ENCODE peak calls at places on chromosomes 2 and 18, in eight cellular contexts. U, E, S, B, Y, X, N and M are unnamed samples.
A peak's percentile ranks its signal among the peaks of the same experiment; 100 is the strongest.

GRCh38 chr2:6982934-6983589 is 65.8 kb downstream of the RNF144A start:
- DNase-seq in B (no peak), E (no peak), Y (no peak), N (no peak), X (no peak), S (no peak), U (no peak), M (no peak)

GRCh38 chr18:5585653-5586052 is 41.9 kb upstream of the EPB41L3 start:
- DNase-seq in E (no peak), Y (no peak), N (no peak), U (no peak), B (no peak), X (no peak), S (no peak), M (no peak)

GRCh38 chr2:102271844-102272243 is 39.5 kb upstream of the IL1RL1 start:
- DNase-seq in B (no peak), U (no peak), N (no peak), E (no peak), Y (no peak), S (no peak), X (no peak), M (no peak)

GRCh38 chr2:138829326-138829725 is 49.1 kb upstream of the NXPH2 start:
- DNase-seq in X (peak; percentile 50), U (no peak), N (peak; percentile 91), E (no peak), B (peak; percentile 78), S (no peak), Y (no peak), M (no peak)

GRCh38 chr2:176126929-176127768 is 2.4 kb upstream of the HOXD8 start:
- DNase-seq in X (peak; percentile 79), E (no peak), Y (peak; percentile 74), N (peak; percentile 83), S (peak; percentile 30), B (peak; percentile 65), U (no peak), M (peak; percentile 55)

GRCh38 chr2:233822781-233823730 is 31.3 kb downstream of the HJURP start:
- DNase-seq in S (no peak), N (peak; percentile 21), E (no peak), X (no peak), Y (peak; percentile 7), U (no peak), B (no peak), M (no peak)

GRCh38 chr2:218383892-218384519 is 1.9 kb downstream of the SLC11A1 start:
- DNase-seq in B (no peak), S (no peak), X (no peak), Y (no peak), E (peak; percentile 73), U (peak; percentile 53), N (no peak), M (no peak)

GRCh38 chr2:236702693-236703092 is 133.1 kb downstream of the ACKR3 start:
- DNase-seq in E (no peak), Y (peak; percentile 35), S (peak; percentile 92), N (no peak), X (no peak), U (no peak), B (no peak), M (no peak)

GRCh38 chr2:174597347-174598047 is at the start of gene WIPF1:
- DNase-seq in U (no peak), B (peak; percentile 90), X (peak; percentile 68), S (no peak), N (no peak), Y (no peak), E (no peak), M (no peak)

GRCh38 chr18:47595816-47596501 is 334.5 kb downstream of the SMAD2 start:
- DNase-seq in S (no peak), Y (no peak), N (peak; percentile 84), B (no peak), X (no peak), E (no peak), U (no peak), M (no peak)

GRCh38 chr2:44237221-44237620 is 38.1 kb upstream of the SLC3A1 start:
- DNase-seq in U (no peak), N (no peak), E (no peak), S (no peak), B (peak; percentile 79), Y (no peak), X (peak; percentile 54), M (no peak)

GRCh38 chr18:111292-112014 is 46.9 kb upstream of the USP14 start:
- DNase-seq in S (peak; percentile 79), U (peak; percentile 87), Y (peak; percentile 75), N (peak; percentile 85), E (peak; percentile 89), X (peak; percentile 88), B (peak; percentile 78), M (peak; percentile 59)

GRCh38 chr2:187989925-187990623 is 301.6 kb upstream of the GULP1 start:
- DNase-seq in U (no peak), X (no peak), Y (no peak), N (peak; percentile 67), E (no peak), S (no peak), B (peak; percentile 15), M (no peak)

GRCh38 chr2:241507430-241508239 is 749 bp downstream of the STK25 start:
- DNase-seq in U (peak; percentile 76), E (peak; percentile 91), X (peak; percentile 55), N (peak; percentile 81), Y (peak; percentile 47), S (peak; percentile 62), B (peak; percentile 21), M (no peak)

GRCh38 chr18:23422751-23423418 is 30.2 kb upstream of the RIOK3 start:
- DNase-seq in B (no peak), X (no peak), S (no peak), Y (peak; percentile 57), U (peak; percentile 67), N (no peak), E (peak; percentile 83), M (peak; percentile 65)

GRCh38 chr2:54595999-54596903 is 127.2 kb upstream of the EML6 start:
- DNase-seq in N (no peak), E (no peak), U (no peak), S (no peak), X (no peak), B (no peak), Y (no peak), M (no peak)

GRCh38 chr2:31987454-31987853 is 23.4 kb downstream of the MEMO1 start:
- DNase-seq in E (no peak), N (no peak), S (no peak), B (no peak), U (no peak), X (no peak), Y (no peak), M (no peak)

GRCh38 chr18:3367491-3368091 is 82.4 kb upstream of the TGIF1 start:
- DNase-seq in X (no peak), N (no peak), S (no peak), B (no peak), Y (no peak), U (no peak), E (no peak), M (no peak)

GRCh38 chr18:23853448-23854210 is 160.9 kb upstream of the TTC39C start:
- DNase-seq in U (no peak), N (no peak), X (no peak), B (no peak), Y (no peak), S (no peak), E (no peak), M (no peak)

GRCh38 chr18:11849845-11850747 is 1.1 kb upstream of the CHMP1B start:
- DNase-seq in Y (peak; percentile 63), N (peak; percentile 69), X (peak; percentile 69), B (peak; percentile 34), U (peak; percentile 77), E (peak; percentile 82), S (peak; percentile 39), M (peak; percentile 73)

GRCh38 chr2:169136885-169137534 is 67.6 kb downstream of the DHRS9 start:
- DNase-seq in N (peak; percentile 81), U (peak; percentile 75), X (no peak), Y (no peak), S (no peak), E (no peak), B (no peak), M (no peak)

GRCh38 chr2:143110759-143111428 is 18.3 kb upstream of the ARHGAP15 start:
- DNase-seq in U (no peak), E (peak; percentile 72), S (peak; percentile 12), Y (peak; percentile 64), X (peak; percentile 78), N (peak; percentile 83), B (peak; percentile 74), M (peak; percentile 64)

GRCh38 chr18:2871111-2871720 is 24.4 kb downstream of the EMILIN2 start:
- DNase-seq in B (no peak), Y (no peak), E (no peak), N (no peak), X (no peak), S (no peak), U (no peak), M (no peak)

GRCh38 chr2:223494496-223494895 is 107.7 kb downstream of the SCG2 start:
- DNase-seq in E (no peak), X (no peak), S (no peak), B (no peak), U (no peak), N (no peak), Y (no peak), M (no peak)
- H3K9me3 ChIP-seq in E (no peaks in the 10 kb centered on the region), X (no peaks in the 10 kb centered on the region), S (no peaks in the 10 kb centered on the region), B (no peaks in the 10 kb centered on the region), U (no peaks in the 10 kb centered on the region), N (peaks cover 5% of the 10 kb centered on the region), Y (no peaks in the 10 kb centered on the region), M (no peaks in the 10 kb centered on the region)

DNA sequence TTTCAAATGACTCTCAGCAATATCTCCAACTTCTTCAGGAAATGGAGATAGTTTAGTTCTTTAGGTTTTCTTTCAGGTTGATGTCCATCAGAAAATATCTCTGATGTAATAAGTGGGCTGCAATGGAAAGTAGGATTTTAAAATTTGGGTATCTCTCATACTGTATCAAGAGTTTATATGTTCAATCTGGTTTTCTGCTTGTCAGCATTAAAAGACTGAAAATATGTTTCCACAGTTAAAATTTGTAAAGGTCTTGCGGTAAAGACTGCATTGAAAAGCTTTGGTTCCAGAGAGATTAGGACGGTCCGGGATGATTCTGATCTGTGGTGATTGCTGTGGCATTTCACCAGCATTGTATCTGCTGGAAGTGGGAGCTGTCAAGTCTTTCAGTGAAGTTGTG is 83.2 kb downstream of the LYPD1 start:
- DNase-seq in Y (no peak), B (no peak), S (no peak), N (no peak), X (no peak), E (no peak), U (no peak), M (no peak)
- H3K9me3 ChIP-seq in Y (no peaks in the 10 kb centered on the region), B (no peaks in the 10 kb centered on the region), S (no peaks in the 10 kb centered on the region), N (no peaks in the 10 kb centered on the region), X (no peaks in the 10 kb centered on the region), E (no peaks in the 10 kb centered on the region), U (no peaks in the 10 kb centered on the region), M (no peaks in the 10 kb centered on the region)

DNA sequence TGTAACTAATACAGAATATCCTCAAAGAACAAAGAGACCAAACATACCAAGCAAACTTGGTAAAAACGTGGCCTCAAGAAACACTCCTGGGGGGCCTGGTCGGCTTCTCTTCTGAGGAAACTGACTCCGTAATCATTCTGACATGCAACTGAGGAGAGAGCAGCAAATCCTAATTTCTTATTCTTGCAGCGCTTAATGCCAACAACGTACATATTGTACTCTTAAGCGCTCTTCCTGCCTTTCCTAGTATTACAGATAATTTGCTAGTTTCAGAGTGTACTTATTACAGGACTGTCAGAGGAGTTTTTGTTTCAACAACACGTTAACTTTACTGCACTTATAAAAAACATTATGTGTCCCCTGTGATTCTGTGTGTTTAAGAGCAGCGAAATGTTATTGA is 64.9 kb downstream of the ZNF521 start:
- DNase-seq in S (no peak), E (no peak), X (no peak), Y (no peak), N (no peak), U (no peak), B (no peak), M (no peak)
- H3K9me3 ChIP-seq in S (no peaks in the 10 kb centered on the region), E (no peaks in the 10 kb centered on the region), X (no peaks in the 10 kb centered on the region), Y (no peaks in the 10 kb centered on the region), N (no peaks in the 10 kb centered on the region), U (no peaks in the 10 kb centered on the region), B (no peaks in the 10 kb centered on the region), M (no peaks in the 10 kb centered on the region)

GRCh38 chr2:101004671-101005325 is 2.7 kb downstream of the RPL31 start:
- DNase-seq in S (no peak), B (no peak), E (no peak), Y (no peak), X (no peak), N (no peak), U (no peak), M (no peak)
- H3K9me3 ChIP-seq in S (no peaks in the 10 kb centered on the region), B (no peaks in the 10 kb centered on the region), E (no peaks in the 10 kb centered on the region), Y (no peaks in the 10 kb centered on the region), X (no peaks in the 10 kb centered on the region), N (no peaks in the 10 kb centered on the region), U (no peaks in the 10 kb centered on the region), M (no peaks in the 10 kb centered on the region)